ENCODE peak calls at places on chromosomes 5 and 9, in ten cellular contexts. T is AG09319; S is foreskin keratinocyte; Q is mesothelial cell of epicardium; E is heart left ventricle; I is CD4-positive, alpha-beta T cell; N is HCT116; V is progenitor cell of endocrine pancreas; Y is RWPE1; C is fibroblast of lung. U is an unnamed sample.

GRCh38 chr5:64691333-64691732 is 1.0 kb downstream of the SHISAL2B start:
- DNase-seq in Q (no peak), E (no peak), S (no peak), N (no peak), C (peak; percentile 2), Y (no peak), V (no peak), I (no peak), T (no peak), U (no peak)

GRCh38 chr9:128911529-128912035 is 9.2 kb upstream of the PHYHD1 start:
- DNase-seq in I (no peak), S (peak; percentile 60), V (no peak), T (no peak), C (peak; percentile 47), E (peak; percentile 86), N (no peak), Y (no peak), Q (no peak), U (no peak)

GRCh38 chr9:131382850-131383729 is 10.8 kb upstream of the PRRC2B start:
- DNase-seq in E (peak; percentile 79), S (peak; percentile 74), I (no peak), Q (no peak), C (peak; percentile 87), T (peak; percentile 42), V (no peak), N (no peak), Y (peak; percentile 92), U (no peak)

GRCh38 chr9:2317591-2317990 is 302.4 kb downstream of the SMARCA2 start:
- DNase-seq in T (no peak), V (no peak), Y (no peak), C (no peak), I (no peak), N (no peak), E (no peak), Q (no peak), S (peak; percentile 60), U (no peak)

GRCh38 chr5:88776692-88777091 is 106.3 kb downstream of the MEF2C start:
- DNase-seq in Q (no peak), N (no peak), S (no peak), I (no peak), E (no peak), T (no peak), V (no peak), C (no peak), Y (no peak), U (no peak)

GRCh38 chr5:134129411-134130238 is 15.1 kb downstream of the TCF7 start:
- DNase-seq in C (no peak), E (no peak), S (no peak), Y (no peak), N (no peak), T (no peak), Q (no peak), V (no peak), I (no peak), U (no peak)

GRCh38 chr9:92535940-92536850 is at the start of gene ECM2:
- DNase-seq in Y (no peak), Q (no peak), C (peak; percentile 69), T (peak; percentile 77), E (no peak), N (no peak), V (no peak), I (no peak), S (no peak), U (no peak)

GRCh38 chr5:123044926-123045617 is 8.5 kb upstream of the PPIC start:
- DNase-seq in C (no peak), Q (no peak), S (no peak), I (no peak), E (no peak), Y (no peak), N (no peak), V (no peak), T (no peak), U (no peak)

GRCh38 chr9:122821278-122821952 is 7.0 kb downstream of the PDCL start:
- DNase-seq in I (no peak), E (peak; percentile 35), C (peak; percentile 64), Y (no peak), N (no peak), T (no peak), S (no peak), Q (no peak), V (no peak), U (peak; percentile 62)

GRCh38 chr5:1769752-1770442 is 29.7 kb downstream of the MRPL36 start:
- DNase-seq in T (no peak), Y (no peak), C (no peak), I (no peak), Q (no peak), N (no peak), S (no peak), E (no peak), V (no peak), U (no peak)

DNA sequence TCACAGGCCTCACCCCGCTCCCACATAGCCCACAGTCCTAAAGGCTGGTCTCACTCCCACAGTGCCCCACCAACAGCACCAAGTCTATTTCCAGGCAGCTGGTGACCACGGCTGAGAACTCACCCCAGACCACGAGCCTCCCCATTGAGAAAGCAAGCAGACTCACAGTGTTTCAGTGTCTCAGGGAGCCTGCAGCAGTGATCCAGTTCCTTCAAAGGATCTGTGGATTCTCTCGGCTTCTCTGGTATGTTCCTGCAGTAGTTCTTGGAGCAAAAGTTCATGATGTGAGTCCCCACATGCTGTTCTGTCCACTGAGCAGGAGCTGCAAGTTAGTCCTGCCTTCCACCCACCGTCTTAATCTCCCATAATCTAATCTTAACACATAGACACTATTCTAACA is 185.3 kb upstream of the CDH6 start:
- DNase-seq in Y (no peak), S (no peak), E (no peak), C (no peak), V (no peak), Q (no peak), T (no peak), N (no peak), I (no peak), U (no peak)
- TF ChIP-seq CTCF in Y (no peak), S (no peak), E (no peak), C (no peak), V (no peak), Q (no peak), T (no peak), N (no peak), I (no peak), U (no peak)

DNA sequence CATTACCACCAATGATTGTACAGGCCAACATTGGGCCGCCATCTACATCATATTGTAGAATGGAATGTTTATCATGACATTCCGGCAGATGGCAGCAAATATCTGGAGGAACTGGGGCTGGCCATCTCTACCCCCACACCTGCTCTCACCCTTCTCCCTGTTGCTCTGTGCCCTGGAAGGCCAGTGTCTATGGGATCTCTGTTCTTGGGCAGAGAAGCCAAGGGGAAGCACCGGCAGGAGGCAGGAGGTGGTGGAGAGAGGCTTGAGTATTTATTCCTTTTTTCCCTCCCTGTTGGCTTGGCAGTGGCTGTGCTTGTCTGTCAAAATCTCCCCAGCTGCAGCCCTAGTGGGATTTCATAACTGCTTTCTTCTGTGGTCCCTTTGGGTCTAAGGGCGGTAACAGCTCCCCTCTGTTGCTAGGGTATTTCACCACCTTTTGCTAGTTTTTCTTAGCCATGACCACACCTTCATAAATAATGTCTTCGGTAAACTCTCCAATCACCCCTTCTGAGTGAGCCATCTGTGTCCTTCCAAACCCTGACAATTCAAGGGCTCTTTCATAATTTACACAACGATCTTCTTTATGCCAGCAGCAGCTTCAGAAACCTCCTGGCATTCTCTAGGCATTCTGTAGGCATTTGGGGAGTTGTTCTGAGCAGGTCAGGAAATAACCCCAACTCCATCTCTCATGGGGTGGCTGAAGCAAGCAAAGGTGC is 225.8 kb downstream of the MELK start:
- DNase-seq in E (no peak), S (no peak), I (no peak), Q (no peak), T (no peak), N (no peak), V (no peak), C (no peak), Y (peak; percentile 62), U (no peak)
- TF ChIP-seq CTCF in E (no peak), S (peak; percentile 59), I (no peak), Q (no peak), T (no peak), N (no peak), V (no peak), C (no peak), Y (no peak), U (no peak)

GRCh38 chr9:95125652-95126051 is 191.9 kb downstream of the FANCC start:
- DNase-seq in S (no peak), C (no peak), Q (no peak), E (no peak), I (no peak), V (no peak), T (no peak), N (no peak), Y (no peak), U (no peak)

GRCh38 chr9:95127249-95128176 is 190.0 kb downstream of the FANCC start:
- DNase-seq in Q (peak; percentile 90), V (peak; percentile 85), E (peak; percentile 92), N (peak; percentile 29), T (peak; percentile 57), Y (peak; percentile 91), I (peak; percentile 66), S (peak; percentile 42), C (peak; percentile 74), U (peak; percentile 92)

GRCh38 chr9:95126739-95127138 is 190.8 kb downstream of the FANCC start:
- DNase-seq in C (no peak), Y (no peak), S (no peak), E (no peak), I (no peak), Q (no peak), T (no peak), V (no peak), N (no peak), U (no peak)

GRCh38 chr9:95128177-95128524 is 189.4 kb downstream of the FANCC start:
- DNase-seq in E (no peak), C (no peak), Q (no peak), I (no peak), N (no peak), S (no peak), V (no peak), Y (no peak), T (no peak), U (no peak)

GRCh38 chr9:95124582-95125359 is 192.7 kb downstream of the FANCC start:
- DNase-seq in Y (no peak), C (no peak), T (no peak), Q (no peak), S (peak; percentile 55), N (no peak), I (no peak), V (no peak), E (no peak), U (peak; percentile 47)
- TF ChIP-seq CTCF in Y (no peak), C (peak; percentile 14), T (peak; percentile 29), Q (no peak), S (peak; percentile 50), N (peak; percentile 27), I (no peak), V (peak; percentile 37), E (peak; percentile 20), U (peak; percentile 20)

DNA sequence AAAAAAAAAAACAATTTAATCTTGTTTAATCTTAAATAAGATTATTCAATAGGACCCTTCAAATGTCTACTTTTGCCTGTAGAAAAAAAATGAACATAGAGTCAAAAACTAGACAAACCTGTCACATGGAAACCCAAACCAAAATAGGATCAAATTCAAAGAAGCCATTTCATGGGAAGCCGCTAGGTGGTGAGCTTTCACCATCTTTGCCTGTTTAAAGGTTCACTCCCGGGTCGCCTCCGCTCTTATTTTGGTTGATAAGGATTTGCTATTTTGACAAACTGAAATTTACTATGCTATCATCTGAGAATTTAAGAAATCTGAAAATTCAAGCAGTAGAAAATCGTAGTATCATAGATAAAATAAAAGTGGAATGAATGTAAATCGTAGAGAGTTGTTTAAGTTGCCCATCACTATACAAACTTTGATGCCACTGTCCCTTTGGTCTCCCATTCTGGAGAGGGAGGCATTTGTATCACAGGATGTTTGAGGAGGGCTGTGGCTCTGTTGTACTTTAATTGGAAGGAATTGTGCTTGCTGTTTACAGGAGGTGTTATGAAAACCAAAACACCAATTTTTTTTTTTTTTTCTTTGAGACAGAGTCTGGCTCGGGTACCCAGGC is 43.5 kb upstream of the DNAH5 start:
- DNase-seq in Q (peak; percentile 57), I (no peak), E (peak; percentile 44), Y (peak; percentile 78), T (peak; percentile 46), V (peak; percentile 21), S (peak; percentile 46), N (peak; percentile 42), C (peak; percentile 75), U (peak; percentile 59)
- TF ChIP-seq CTCF in Q (peak; percentile 91), I (peak; percentile 33), E (peak; percentile 88), Y (peak; percentile 93), T (peak; percentile 84), V (peak; percentile 93), S (peak; percentile 96), N (peak; percentile 75), C (peak; percentile 91), U (peak; percentile 89)

U was measured in glutamatergic neuron.